ENCODE peak calls at places on chromosomes 3 and 15, in four cellular contexts. B is psoas muscle; N is fibroblast of lung; U is CD4-positive, alpha-beta memory T cell. V is an unnamed sample. For H3K4me1, the result is how much of the 10 kb centered on the place peaks cover.

GRCh38 chr3:4712109-4712508 is 219.0 kb downstream of the ITPR1 start:
- DNase-seq in B (no peak), N (peak), U (no peak), V (no peak)

GRCh38 chr3:172260381-172260780 is 187.9 kb downstream of the GHSR start:
- DNase-seq in B (no peak), N (no peak), U (no peak), V (no peak)

GRCh38 chr3:64668582-64669510 is 19.0 kb downstream of the ADAMTS9 start:
- DNase-seq in B (no peak), N (no peak), U (no peak), V (no peak)

GRCh38 chr3:120129718-120130117 is 35.5 kb upstream of the GSK3B start:
- DNase-seq in B (no peak), N (no peak), U (no peak), V (no peak)

GRCh38 chr3:184523825-184524615 is 37.6 kb upstream of the EPHB3 start:
- DNase-seq in B (no peak), N (peak), U (no peak), V (no peak)

GRCh38 chr3:110094002-110094401 is 756.7 kb upstream of the DPPA4 start:
- DNase-seq in B (no peak), N (peak), U (no peak), V (no peak)

GRCh38 chr3:110968076-110968475 is 103.5 kb upstream of the NECTIN3 start:
- DNase-seq in B (no peak), N (no peak), U (no peak), V (no peak)

GRCh38 chr3:183764854-183765731 is 60.3 kb downstream of the MAP6D1 start:
- DNase-seq in B (no peak), N (peak), U (peak), V (no peak)

GRCh38 chr3:195209836-195210551 is 61.0 kb downstream of the XXYLT1 start:
- DNase-seq in B (peak), N (peak), U (no peak), V (peak)

GRCh38 chr3:18445421-18446066 is 20.4 kb upstream of the SATB1 start:
- DNase-seq in B (no peak), N (no peak), U (peak), V (no peak)

GRCh38 chr15:70722266-70723123 is 40.9 kb downstream of the UACA start:
- DNase-seq in B (no peak), N (peak), U (peak), V (no peak)

GRCh38 chr3:127739347-127740135 is 66.8 kb downstream of the ABTB1 start:
- DNase-seq in B (no peak), N (peak), U (no peak), V (no peak)

GRCh38 chr15:44501768-44502366 is 35.1 kb upstream of the EIF3J start:
- DNase-seq in B (no peak), N (peak), U (peak), V (no peak)

GRCh38 chr3:4138784-4139431 is 164.3 kb upstream of the SETMAR start:
- DNase-seq in B (no peak), N (no peak), U (no peak), V (no peak)

GRCh38 chr3:123552095-123552714 is 32.6 kb downstream of the HACD2 start:
- DNase-seq in B (no peak), N (peak), U (no peak), V (no peak)

GRCh38 chr3:110567032-110567431 is 504.6 kb upstream of the NECTIN3 start:
- DNase-seq in B (no peak), N (no peak), U (no peak), V (no peak)

GRCh38 chr15:90620379-90621134 is 90.8 kb downstream of the CRTC3 start:
- DNase-seq in B (no peak), N (peak), U (peak), V (no peak)

GRCh38 chr3:65412591-65412990 is 626.1 kb downstream of the MAGI1 start:
- DNase-seq in B (peak), N (no peak), U (no peak), V (no peak)

GRCh38 chr3:46429671-46430070 is 22.6 kb downstream of the CCRL2 start:
- DNase-seq in B (no peak), N (no peak), U (no peak), V (no peak)

GRCh38 chr3:132652640-132653270 is 6.9 kb downstream of the ACAD11 start:
- DNase-seq in B (no peak), N (peak), U (no peak), V (no peak)

GRCh38 chr15:83340087-83340486 is 55.6 kb upstream of the BNC1 start:
- DNase-seq in B (no peak), N (no peak), U (no peak), V (no peak)

GRCh38 chr3:59334585-59334984 is 284.8 kb upstream of the CFAP20DC start:
- DNase-seq in B (no peak), N (peak), U (no peak), V (no peak)

GRCh38 chr3:129597087-129597791 is 9.2 kb downstream of the PLXND1 start:
- DNase-seq in B (no peak), N (peak), U (no peak), V (no peak)

GRCh38 chr15:88302373-88302772 is 45.8 kb upstream of the NTRK3 start:
- DNase-seq in B (no peak), N (no peak), U (no peak), V (no peak)

GRCh38 chr3:180417241-180417640 is 184.7 kb upstream of the TTC14 start:
- DNase-seq in B (no peak), N (no peak), U (no peak), V (no peak)

GRCh38 chr15:83356516-83357399 is 72.3 kb upstream of the BNC1 start:
- DNase-seq in B (no peak), N (no peak), U (no peak), V (no peak)

GRCh38 chr15:62122249-62122648 is 42.8 kb downstream of the C2CD4B start:
- DNase-seq in B (no peak), N (no peak), U (peak), V (no peak)

GRCh38 chr3:78887029-78887428 is 880.8 kb downstream of the ROBO1 start:
- DNase-seq in B (no peak), N (peak), U (no peak), V (no peak)

GRCh38 chr15:29969587-29970401 is 113.0 kb upstream of the GOLGA8J start:
- DNase-seq in B (no peak), N (no peak), U (no peak), V (no peak)

GRCh38 chr3:113594066-113594465 is 61.7 kb downstream of the SIDT1 start:
- DNase-seq in B (no peak), N (no peak), U (no peak), V (no peak)

GRCh38 chr15:71761649-71762048 is 48.7 kb upstream of the NR2E3 start:
- DNase-seq in B (no peak), N (peak), U (no peak), V (no peak)

GRCh38 chr15:34365073-34365825 is 1.7 kb downstream of the LPCAT4 start:
- DNase-seq in B (no peak), N (no peak), U (no peak), V (no peak)

GRCh38 chr15:65870889-65871533 is 1.7 kb downstream of the RAB11A start:
- DNase-seq in B (no peak), N (peak), U (no peak), V (no peak)

GRCh38 chr3:50341537-50341936 is 901 bp upstream of the RASSF1 start:
- DNase-seq in B (no peak), N (no peak), U (no peak), V (no peak)
- H3K4me3 ChIP-seq in B (peak), N (peak), U (no peak), V (peak)

DNA sequence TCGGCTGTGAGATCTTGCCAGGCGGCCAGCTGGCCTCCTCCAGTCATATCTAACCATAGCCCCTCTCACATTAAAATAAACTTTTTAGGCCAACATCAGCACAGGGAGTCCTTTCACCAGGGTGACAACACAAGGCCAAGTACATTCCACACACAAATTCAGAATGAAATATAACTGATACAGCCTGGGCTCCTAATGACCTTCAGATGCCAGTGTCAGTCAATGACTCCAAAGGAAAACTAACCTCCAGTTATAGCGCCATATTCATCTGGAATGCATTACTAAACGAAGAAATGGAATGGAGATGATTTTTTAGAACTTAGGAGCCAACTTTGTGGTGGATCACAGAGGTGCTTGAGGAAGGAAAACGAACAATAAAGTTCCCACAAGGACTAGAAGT is 205.4 kb downstream of the GREM1 start:
- DNase-seq in B (no peak), N (no peak), U (no peak), V (no peak)
- H3K4me1 ChIP-seq in B (under half), N (under half), U (under half), V (under half)

GRCh38 chr3:24830230-24831152 is 335.8 kb upstream of the THRB start:
- DNase-seq in B (peak), N (no peak), U (no peak), V (no peak)
- H3K4me3 ChIP-seq in B (peak), N (no peak), U (no peak), V (peak)

DNA sequence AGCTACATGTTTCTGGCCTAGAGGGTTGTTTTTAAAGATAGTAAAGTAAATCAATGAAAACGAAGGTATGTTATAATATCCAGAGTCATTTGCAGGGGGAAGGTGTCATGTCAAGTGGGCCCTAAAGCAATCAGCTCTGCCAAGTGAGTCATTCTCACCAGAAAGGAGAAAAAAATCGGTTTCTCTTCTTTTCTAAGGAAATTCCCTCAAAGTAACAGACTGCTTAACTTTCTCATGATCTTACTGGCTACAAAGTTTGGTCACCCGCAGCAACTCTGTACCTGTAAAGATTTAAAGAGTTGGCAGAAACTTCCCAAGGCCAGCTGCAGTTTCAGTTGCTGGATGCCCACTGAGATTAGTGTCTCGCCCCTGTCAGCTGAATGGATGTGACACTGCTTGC is 5.5 kb upstream of the FSIP1 start:
- DNase-seq in B (no peak), N (peak), U (no peak), V (no peak)
- H3K4me1 ChIP-seq in B (under half), N (under half), U (under half), V (under half)

V was measured in vagina.